ENCODE peak calls at places on chromosomes 3 and 15, in eight cellular contexts. X is astrocyte of the spinal cord, A is heart left ventricle, M is cardiac muscle cell, Y is fibroblast of pulmonary artery, H is IMR-90, D is body of pancreas, P is adrenal gland. N is an unnamed sample.

GRCh38 chr15:56772868-56773639 is 39.7 kb upstream of the ZNF280D start:
- DNase-seq in D (no peak), Y (peak), H (peak), P (no peak), X (no peak), A (no peak), M (no peak), N (peak)

GRCh38 chr3:184460276-184460675 is 80.4 kb downstream of the CHRD start:
- DNase-seq in A (no peak), D (no peak), X (no peak), H (peak), P (no peak), M (no peak), Y (peak), N (no peak)

GRCh38 chr3:113895964-113896363 is 51.8 kb upstream of the ZDHHC23 start:
- DNase-seq in D (no peak), M (no peak), A (no peak), H (no peak), Y (no peak), P (no peak), X (no peak), N (no peak)

GRCh38 chr3:65194044-65194714 is 506.4 kb upstream of the ADAMTS9 start:
- DNase-seq in X (no peak), Y (no peak), P (no peak), A (no peak), M (no peak), D (no peak), H (no peak), N (no peak)

GRCh38 chr3:52730681-52731080 is 24.8 kb downstream of the SPCS1 start:
- DNase-seq in D (no peak), H (no peak), X (no peak), M (no peak), P (no peak), Y (peak), A (no peak), N (no peak)

GRCh38 chr15:80710635-80711553 is 15.8 kb downstream of the ABHD17C start:
- DNase-seq in Y (no peak), X (peak), H (peak), P (no peak), D (no peak), A (no peak), M (no peak), N (no peak)

GRCh38 chr15:79065744-79066376 is 24.7 kb downstream of the RASGRF1 start:
- DNase-seq in A (no peak), Y (no peak), D (peak), H (no peak), M (no peak), P (no peak), X (no peak), N (no peak)

GRCh38 chr3:69746119-69746518 is 6.9 kb downstream of the MITF start:
- DNase-seq in Y (no peak), D (no peak), X (no peak), A (no peak), P (no peak), M (no peak), H (peak), N (peak)

GRCh38 chr15:68292967-68293366 is 15.4 kb downstream of the FEM1B start:
- DNase-seq in H (no peak), X (no peak), M (no peak), P (no peak), A (no peak), Y (no peak), D (no peak), N (no peak)

GRCh38 chr15:95363636-95364035 is 966.9 kb upstream of the NR2F2 start:
- DNase-seq in X (no peak), P (no peak), D (no peak), M (no peak), A (no peak), H (no peak), Y (no peak), N (peak)

GRCh38 chr15:77649019-77649418 is 16.3 kb upstream of the LINGO1 start:
- DNase-seq in A (no peak), D (no peak), P (no peak), X (no peak), M (no peak), H (no peak), Y (no peak), N (no peak)

GRCh38 chr15:29924750-29925149 is 102.5 kb upstream of the TJP1 start:
- DNase-seq in P (no peak), X (peak), Y (peak), M (peak), D (peak), H (peak), A (peak), N (peak)

GRCh38 chr3:15822281-15822680 is 24.5 kb upstream of the ANKRD28 start:
- DNase-seq in H (no peak), M (no peak), Y (no peak), P (no peak), D (no peak), X (no peak), A (no peak), N (no peak)

GRCh38 chr3:79973482-79973881 is 205.7 kb upstream of the ROBO1 start:
- DNase-seq in A (no peak), X (peak), P (no peak), Y (no peak), H (no peak), D (no peak), M (no peak), N (no peak)

GRCh38 chr3:12984023-12984823 is 89.0 kb downstream of the IQSEC1 start:
- DNase-seq in M (peak), H (peak), D (peak), X (peak), A (peak), Y (peak), P (peak), N (peak)

GRCh38 chr15:57596301-57596855 is 4.7 kb downstream of the MYZAP start:
- DNase-seq in H (no peak), M (no peak), D (no peak), P (no peak), Y (no peak), A (peak), X (no peak), N (no peak)

GRCh38 chr15:33157636-33158035 is 36.9 kb downstream of the FMN1 start:
- DNase-seq in H (no peak), M (no peak), X (no peak), A (no peak), P (no peak), D (no peak), Y (no peak), N (no peak)

GRCh38 chr3:10224794-10225660 is 23.2 kb upstream of the TATDN2 start:
- DNase-seq in A (peak), X (peak), P (peak), Y (peak), D (peak), M (peak), H (peak), N (peak)

GRCh38 chr3:155983834-155984474 is 113.5 kb downstream of the GMPS start:
- DNase-seq in M (peak), H (peak), P (no peak), D (no peak), X (no peak), Y (no peak), A (no peak), N (peak)

GRCh38 chr15:34621675-34622074 is 38.2 kb upstream of the GOLGA8B start:
- DNase-seq in M (no peak), X (peak), D (no peak), P (no peak), H (peak), Y (peak), A (no peak), N (peak)

GRCh38 chr3:168876346-168877035 is 780.8 kb upstream of the GOLIM4 start:
- DNase-seq in Y (no peak), D (no peak), A (no peak), X (no peak), M (no peak), P (no peak), H (no peak), N (no peak)

GRCh38 chr3:62954579-62954978 is 79.4 kb upstream of the CADPS start:
- DNase-seq in Y (no peak), P (no peak), H (no peak), X (no peak), A (no peak), D (peak), M (no peak), N (no peak)

GRCh38 chr3:75042941-75043340 is 428.5 kb upstream of the CNTN3 start:
- DNase-seq in P (no peak), H (no peak), X (no peak), D (no peak), A (no peak), M (no peak), Y (no peak), N (no peak)

GRCh38 chr15:90240856-90241255 is 6.8 kb downstream of the GDPGP1 start:
- DNase-seq in D (no peak), H (no peak), Y (no peak), X (no peak), M (no peak), A (no peak), P (no peak), N (no peak)

GRCh38 chr3:129657261-129658046 is 51.0 kb upstream of the PLXND1 start:
- DNase-seq in X (peak), D (no peak), P (no peak), A (no peak), M (no peak), H (peak), Y (peak), N (peak)

GRCh38 chr3:125120370-125121122 is 64.7 kb upstream of the HEG1 start:
- DNase-seq in A (no peak), M (no peak), Y (peak), H (no peak), P (no peak), X (peak), D (no peak), N (no peak)

GRCh38 chr15:79431636-79432344 is at the start of gene MINAR1:
- DNase-seq in M (peak), X (peak), A (no peak), D (peak), Y (peak), H (peak), P (peak), N (peak)

GRCh38 chr3:70264122-70264780 is 48.2 kb downstream of the MDFIC2 start:
- DNase-seq in X (peak), A (no peak), H (peak), M (no peak), P (no peak), Y (peak), D (peak), N (no peak)

GRCh38 chr3:188387921-188388320 is 234.0 kb downstream of the LPP start:
- DNase-seq in X (no peak), H (no peak), M (no peak), Y (no peak), D (no peak), A (no peak), P (no peak), N (peak)

GRCh38 chr3:113275876-113276580 is 64.7 kb downstream of the BOC start:
- DNase-seq in X (peak), M (peak), A (peak), P (no peak), Y (peak), D (peak), H (peak), N (peak)

GRCh38 chr3:61808526-61808925 is 247.2 kb downstream of the PTPRG start:
- DNase-seq in M (no peak), X (no peak), H (no peak), P (peak), A (peak), Y (peak), D (no peak), N (no peak)

GRCh38 chr3:13841141-13841540 is 38.7 kb downstream of the WNT7A start:
- DNase-seq in M (no peak), D (no peak), X (no peak), A (no peak), P (no peak), H (no peak), Y (no peak), N (no peak)

GRCh38 chr15:41772720-41773331 is 1.5 kb upstream of the MAPKBP1 start:
- DNase-seq in A (no peak), P (peak), Y (peak), D (peak), M (peak), X (peak), H (peak), N (peak)

GRCh38 chr3:13873818-13874217 is 6.1 kb downstream of the WNT7A start:
- DNase-seq in X (no peak), P (no peak), Y (no peak), H (no peak), M (no peak), D (no peak), A (no peak), N (no peak)

GRCh38 chr15:90481023-90481422 is 48.7 kb upstream of the CRTC3 start:
- DNase-seq in Y (peak), A (no peak), H (no peak), M (no peak), P (no peak), D (no peak), X (peak), N (no peak)

GRCh38 chr3:61250784-61251173 is 473 bp downstream of the FHIT start:
- DNase-seq in M (no peak), Y (no peak), A (peak), D (peak), H (no peak), X (no peak), P (peak), N (peak)

GRCh38 chr3:67947808-67948508 is 293.5 kb upstream of the SUCLG2 start:
- DNase-seq in A (no peak), D (no peak), X (no peak), H (no peak), Y (no peak), P (no peak), M (no peak), N (peak)

GRCh38 chr3:113354307-113354706 is 87.0 kb downstream of the CFAP44 start:
- DNase-seq in D (no peak), H (no peak), P (no peak), M (no peak), A (no peak), Y (peak), X (no peak), N (no peak)

GRCh38 chr3:124352143-124352528 is 360.2 kb upstream of the ROPN1 start:
- DNase-seq in Y (no peak), X (no peak), M (no peak), D (no peak), H (no peak), A (no peak), P (no peak), N (no peak)

DNA sequence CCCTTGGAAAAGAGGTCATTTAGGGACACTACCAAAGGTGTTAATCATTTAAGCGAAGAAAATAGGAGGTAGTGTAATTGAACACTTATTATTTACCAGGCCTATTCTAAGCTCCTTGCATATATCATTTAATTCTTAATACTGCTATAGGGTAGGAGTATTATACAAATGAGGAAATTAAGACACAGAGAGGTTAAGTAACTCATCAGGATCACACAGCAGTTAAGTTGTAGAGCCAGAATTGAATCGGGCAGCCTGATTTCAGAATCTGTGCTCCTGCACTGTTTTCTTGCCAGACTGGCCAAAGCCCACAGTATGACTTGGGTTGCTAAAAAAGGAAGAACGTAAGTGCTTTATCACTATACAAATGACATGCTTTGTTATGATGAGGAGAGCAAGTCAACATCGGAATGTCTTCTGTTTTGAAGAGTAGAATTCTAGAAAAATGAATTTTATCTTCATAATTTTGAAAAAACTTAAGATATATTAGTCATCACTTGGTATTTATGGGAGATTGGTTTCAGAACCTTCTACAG is 31.4 kb downstream of the HPS3 start:
- DNase-seq in X (no peak), M (no peak), H (peak), P (no peak), A (no peak), D (no peak), Y (peak), N (no peak)
- H3K4me3 ChIP-seq in X (no peak), M (no peak), H (no peak), P (no peak), A (no peak), D (no peak), Y (no peak), N (no peak)

GRCh38 chr3:34837848-34838741 is 801.2 kb upstream of the ARPP21 start:
- DNase-seq in X (peak), M (no peak), A (no peak), D (no peak), Y (peak), P (no peak), H (no peak), N (no peak)
- TF ChIP-seq CTCF in X (no peak), M (no peak), A (no peak), D (no peak), Y (no peak), P (no peak), H (no peak), N (no peak)

GRCh38 chr15:88804257-88804656 is 1.0 kb downstream of the ACAN start:
- DNase-seq in D (no peak), P (no peak), H (no peak), A (no peak), X (no peak), Y (no peak), M (no peak), N (no peak)
- H3K4me3 ChIP-seq in D (no peak), P (no peak), H (no peak), A (no peak), X (no peak), Y (no peak), M (no peak), N (no peak)

DNA sequence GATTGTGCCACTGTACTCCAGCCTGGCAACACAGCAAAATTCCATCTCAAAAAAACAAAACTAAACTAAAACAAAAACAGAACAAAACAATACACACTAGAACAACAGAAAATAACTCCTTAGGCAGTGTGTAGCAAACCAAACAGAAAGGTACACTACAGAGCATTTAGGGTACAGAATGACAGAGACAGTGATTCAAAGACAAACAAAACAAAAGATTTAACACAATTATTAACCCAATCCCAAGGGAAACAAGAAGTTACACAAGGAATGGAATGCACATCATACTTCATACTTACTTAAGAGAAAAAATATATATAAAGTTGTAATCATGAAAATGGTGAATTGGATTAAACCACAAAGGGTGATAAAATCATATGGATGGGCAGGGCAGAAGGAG is 12.9 kb downstream of the SLC25A20 start:
- DNase-seq in M (no peak), P (no peak), H (no peak), D (no peak), X (no peak), Y (peak), A (no peak), N (no peak)
- TF ChIP-seq CTCF in M (no peak), P (no peak), H (no peak), D (no peak), X (no peak), Y (no peak), A (no peak), N (no peak)

DNA sequence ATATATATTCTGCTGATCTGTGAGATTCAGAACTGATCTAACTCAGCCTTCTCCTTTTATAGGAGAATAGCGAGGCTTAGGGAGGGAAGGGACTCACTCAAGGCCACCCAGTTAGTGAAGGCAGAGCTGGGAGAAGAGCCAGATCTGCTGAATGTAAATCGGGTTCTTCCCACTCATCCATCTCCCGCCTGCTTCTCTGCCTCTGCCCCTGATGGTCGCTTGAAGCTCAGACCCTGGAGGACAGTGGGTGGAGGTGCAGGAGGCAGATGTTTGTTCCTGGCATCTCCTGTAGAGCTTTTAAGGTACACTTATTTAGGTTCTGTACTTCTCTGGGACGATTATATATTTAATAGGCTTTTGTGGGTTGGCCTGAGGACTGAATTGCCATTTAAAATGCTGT is 4.3 kb downstream of the PDIA5 start:
- DNase-seq in H (peak), Y (peak), X (no peak), M (no peak), P (peak), D (no peak), A (no peak), N (peak)
- H3K4me3 ChIP-seq in H (no peak), Y (no peak), X (no peak), M (no peak), P (no peak), D (no peak), A (no peak), N (no peak)

GRCh38 chr3:186922224-186922623 is 8.1 kb upstream of the ST6GAL1 start:
- DNase-seq in P (no peak), H (no peak), Y (no peak), A (no peak), X (no peak), D (no peak), M (no peak), N (no peak)
- TF ChIP-seq CTCF in P (no peak), H (no peak), Y (no peak), A (no peak), X (no peak), D (no peak), M (no peak), N (no peak)

GRCh38 chr15:25858952-25859760 is 4.0 kb downstream of the ATP10A start:
- DNase-seq in D (no peak), M (no peak), X (no peak), Y (no peak), H (no peak), P (no peak), A (no peak), N (no peak)
- H3K4me3 ChIP-seq in D (no peak), M (no peak), X (no peak), Y (no peak), H (no peak), P (peak), A (no peak), N (no peak)

DNA sequence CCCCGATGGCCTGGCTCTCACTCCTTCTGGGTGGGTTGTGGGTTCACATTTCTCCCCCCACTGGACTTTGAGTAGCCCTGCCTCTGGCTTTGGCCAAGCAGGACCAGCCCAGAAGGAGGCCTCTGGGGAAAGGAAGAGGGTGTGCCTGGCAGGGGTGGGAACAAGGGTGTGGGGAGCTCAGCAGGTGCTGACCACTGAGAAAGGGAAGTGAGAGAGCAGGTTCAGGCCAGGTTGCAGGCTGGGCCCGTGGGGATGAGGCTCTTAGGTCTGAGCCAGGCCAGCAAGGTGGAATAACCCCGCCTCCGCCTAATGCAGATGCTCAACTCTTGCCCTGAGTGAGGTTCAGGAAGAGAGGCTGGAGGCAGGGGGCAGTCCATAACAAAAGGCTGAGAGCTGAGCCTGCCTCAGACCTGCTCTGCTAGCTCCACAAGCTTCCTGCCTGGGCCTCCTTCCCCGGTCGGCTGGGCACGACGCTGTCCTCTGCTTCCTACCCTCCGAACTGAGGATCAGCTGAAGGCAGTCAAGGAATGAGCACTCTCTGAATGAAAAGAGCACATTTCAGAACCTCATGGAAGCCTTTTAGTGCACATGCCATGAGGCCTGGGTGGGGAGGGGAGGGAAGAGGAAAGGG is 82.7 kb downstream of the TLE3 start:
- DNase-seq in X (no peak), P (no peak), D (no peak), Y (no peak), H (no peak), M (no peak), A (no peak), N (no peak)
- TF ChIP-seq CTCF in X (no peak), P (no peak), D (no peak), Y (no peak), H (no peak), M (no peak), A (no peak), N (no peak)

DNA sequence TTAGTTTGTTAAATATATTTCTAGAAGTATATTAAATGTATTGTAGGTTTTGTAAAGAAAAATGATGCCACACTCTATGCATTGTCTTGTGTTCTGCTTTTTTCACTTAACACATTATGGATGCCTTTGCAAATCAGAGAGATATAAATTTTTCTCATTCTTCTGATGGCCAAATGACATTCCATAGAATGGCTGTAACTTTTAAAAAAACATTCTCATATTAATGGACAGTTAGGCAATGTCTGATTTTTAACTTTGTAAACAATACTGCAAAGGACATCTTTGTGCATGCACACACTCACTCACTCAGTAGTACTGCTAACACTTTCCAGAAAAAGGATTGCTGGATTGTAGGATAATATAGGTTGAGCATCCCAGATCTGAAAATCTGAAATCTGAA is 195.9 kb downstream of the ITPR1 start:
- DNase-seq in X (no peak), Y (no peak), P (no peak), A (no peak), H (no peak), M (no peak), D (no peak), N (no peak)
- H3K4me3 ChIP-seq in X (no peak), Y (no peak), P (no peak), A (no peak), H (no peak), M (no peak), D (no peak), N (no peak)